ENCODE peak calls at places on chromosomes 11 and 22, in five cellular contexts. N is IMR-90, W is H1, Z is mesendoderm, P is mesenchymal stem cell. E is an unnamed sample.

GRCh38 chr11:66328036-66328306 is 8.3 kb downstream of the RIN1 start:
- DNase-seq in N (no peak), W (no peak), Z (no peak), P (no peak), E (no peak)

GRCh38 chr22:48084041-48084748 is 1321.7 kb downstream of the TBC1D22A start:
- DNase-seq in N (no peak), W (no peak), P (no peak), Z (peak), E (no peak)

GRCh38 chr11:128389461-128389976 is 197.8 kb downstream of the ETS1 start:
- DNase-seq in N (no peak), P (no peak), Z (no peak), W (no peak), E (no peak)

GRCh38 chr22:32317524-32317923 is 40.1 kb upstream of the RFPL3 start:
- DNase-seq in Z (no peak), N (no peak), P (no peak), W (no peak), E (no peak)

GRCh38 chr22:34587357-34588356 is 478.3 kb upstream of the ISX start:
- DNase-seq in P (no peak), W (no peak), N (no peak), Z (peak), E (no peak)

GRCh38 chr11:23688835-23689234 is 808.0 kb upstream of the LUZP2 start:
- DNase-seq in P (peak), N (peak), W (no peak), Z (peak), E (no peak)

GRCh38 chr11:65444314-65445051 is 21.9 kb downstream of the NEAT1 start:
- DNase-seq in Z (no peak), N (peak), W (no peak), P (peak), E (no peak)

GRCh38 chr11:112542479-112542878 is 281.8 kb upstream of the PLET1 start:
- DNase-seq in N (no peak), P (no peak), Z (no peak), W (no peak), E (no peak)

GRCh38 chr11:17989306-17989705 is 23.5 kb downstream of the SERGEF start:
- DNase-seq in P (no peak), W (no peak), Z (no peak), N (no peak), E (no peak)

GRCh38 chr11:22778642-22779041 is 51.0 kb downstream of the SVIP start:
- DNase-seq in Z (peak), P (no peak), W (no peak), N (no peak), E (no peak)

GRCh38 chr22:24386814-24387550 is 40.4 kb upstream of the ADORA2A start:
- DNase-seq in P (no peak), N (no peak), W (no peak), Z (no peak), E (no peak)

GRCh38 chr11:32817843-32818183 is 11.9 kb upstream of the PRRG4 start:
- DNase-seq in W (no peak), P (no peak), N (no peak), Z (no peak), E (no peak)

GRCh38 chr11:45724145-45724544 is 58.7 kb upstream of the CHST1 start:
- DNase-seq in P (no peak), W (no peak), N (no peak), Z (no peak), E (no peak)

GRCh38 chr11:6561288-6561687 is 42.1 kb downstream of the RRP8 start:
- DNase-seq in P (no peak), Z (no peak), N (no peak), W (no peak), E (no peak)

GRCh38 chr11:70420008-70420464 is 21.7 kb downstream of the CTTN start:
- DNase-seq in P (peak), N (peak), Z (no peak), W (no peak), E (no peak)

GRCh38 chr11:130209944-130210854 is 50.6 kb downstream of the ST14 start:
- DNase-seq in W (peak), N (no peak), Z (no peak), P (no peak), E (no peak)

GRCh38 chr11:64449381-64450167 is 90.6 kb downstream of the RPS6KA4 start:
- DNase-seq in P (peak), Z (peak), W (peak), N (peak), E (peak)

GRCh38 chr22:32949719-32950118 is 108.5 kb downstream of the SYN3 start:
- DNase-seq in P (peak), W (no peak), Z (peak), N (no peak), E (no peak)

DNA sequence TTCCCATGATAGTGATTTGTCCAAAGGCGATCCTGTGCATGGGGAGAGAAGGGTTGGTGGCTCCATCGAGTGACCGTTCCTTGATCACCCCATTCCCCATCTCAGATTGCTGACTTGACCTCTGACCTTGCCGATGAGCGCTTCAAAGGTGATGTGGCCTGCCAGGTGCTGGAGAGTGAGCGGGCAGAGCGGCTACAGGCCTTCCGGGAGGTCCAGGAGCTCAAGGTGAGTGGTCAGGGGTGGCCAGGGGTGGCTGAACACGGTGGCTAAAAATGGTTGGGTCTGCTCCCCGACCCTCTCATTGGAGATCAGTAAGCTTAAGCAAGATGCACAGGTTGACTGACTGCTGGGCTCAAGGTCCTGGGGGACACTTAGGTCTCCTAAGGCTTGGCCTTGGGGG is 148.7 kb downstream of the MYO18B start:
- DNase-seq in Z (no peak), W (no peak), P (no peak), N (no peak), E (no peak)
- H2BK5ac ChIP-seq in Z (no peak), W (no peak), P (no peak), N (no peak), E (no peak)

GRCh38 chr11:1868636-1869291 is 15.9 kb downstream of the LSP1 start:
- DNase-seq in P (no peak), N (no peak), W (no peak), Z (no peak), E (no peak)

GRCh38 chr11:1866776-1867175 is 13.9 kb downstream of the LSP1 start:
- DNase-seq in W (no peak), N (no peak), Z (no peak), P (no peak), E (no peak)

GRCh38 chr11:1867381-1867780 is 14.5 kb downstream of the LSP1 start:
- DNase-seq in P (no peak), N (no peak), Z (no peak), W (no peak), E (no peak)

GRCh38 chr11:1869427-1870325 is 16.8 kb downstream of the LSP1 start:
- DNase-seq in Z (no peak), W (no peak), P (no peak), N (no peak), E (no peak)

GRCh38 chr11:1868056-1868635 is 15.3 kb downstream of the LSP1 start:
- DNase-seq in Z (no peak), N (no peak), P (no peak), W (no peak), E (no peak)
- H3K9ac ChIP-seq in Z (no peak), N (no peak), P (peak), W (no peak), E (no peak)

GRCh38 chr11:11871991-11872401 is 30.2 kb downstream of the USP47 start:
- DNase-seq in P (no peak), W (no peak), N (no peak), Z (peak), E (no peak)

GRCh38 chr11:11880179-11880578 is 38.4 kb downstream of the USP47 start:
- DNase-seq in W (no peak), Z (no peak), N (no peak), P (no peak), E (no peak)

GRCh38 chr11:11876458-11876857 is 34.7 kb downstream of the USP47 start:
- DNase-seq in P (no peak), W (no peak), N (no peak), Z (peak), E (no peak)
- H3K18ac ChIP-seq in P (no peak), W (no peak), N (no peak), Z (no peak), E (no peak)

DNA sequence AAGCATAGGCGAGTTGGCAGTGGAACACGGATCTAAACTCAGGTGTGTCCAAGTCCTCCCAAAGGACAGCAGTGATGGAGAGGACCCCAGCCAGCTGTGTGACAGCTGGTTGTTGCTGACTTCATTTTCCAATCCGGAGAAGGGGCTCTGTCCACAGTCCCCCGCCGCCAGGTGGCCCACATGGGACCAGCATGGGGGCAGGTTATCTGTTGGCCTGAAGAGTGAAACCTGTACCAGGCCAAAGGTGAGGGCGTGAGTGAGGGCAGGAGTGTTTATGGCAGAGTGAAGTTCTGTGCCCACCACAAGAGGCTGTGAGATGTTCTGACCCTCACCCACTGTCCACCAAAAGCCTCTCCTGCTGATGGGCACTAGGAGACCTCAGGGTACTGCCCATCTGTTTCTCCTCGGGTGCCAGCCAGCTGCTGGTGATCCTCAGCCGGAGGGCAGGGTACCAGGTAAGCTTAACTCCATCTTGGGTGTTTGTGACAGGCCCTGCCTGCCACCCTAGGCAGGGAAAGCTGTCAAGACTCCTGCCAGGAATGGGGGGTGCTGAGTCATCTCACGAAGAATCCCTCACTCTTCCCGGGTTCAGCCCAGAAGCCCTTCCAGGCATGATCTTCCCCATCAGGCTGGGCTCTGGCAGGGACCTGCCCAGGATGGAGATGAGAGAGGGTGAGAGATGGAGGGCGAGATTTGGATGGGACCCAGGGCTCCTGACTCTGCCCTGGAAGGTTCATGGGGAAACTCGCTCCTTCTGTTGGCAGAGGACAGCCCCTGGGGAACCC is 15.5 kb upstream of the TAB1 start:
- DNase-seq in P (no peak), Z (no peak), N (peak), W (no peak), E (no peak)
- H2BK5ac ChIP-seq in P (no peak), Z (no peak), N (no peak), W (no peak), E (no peak)

DNA sequence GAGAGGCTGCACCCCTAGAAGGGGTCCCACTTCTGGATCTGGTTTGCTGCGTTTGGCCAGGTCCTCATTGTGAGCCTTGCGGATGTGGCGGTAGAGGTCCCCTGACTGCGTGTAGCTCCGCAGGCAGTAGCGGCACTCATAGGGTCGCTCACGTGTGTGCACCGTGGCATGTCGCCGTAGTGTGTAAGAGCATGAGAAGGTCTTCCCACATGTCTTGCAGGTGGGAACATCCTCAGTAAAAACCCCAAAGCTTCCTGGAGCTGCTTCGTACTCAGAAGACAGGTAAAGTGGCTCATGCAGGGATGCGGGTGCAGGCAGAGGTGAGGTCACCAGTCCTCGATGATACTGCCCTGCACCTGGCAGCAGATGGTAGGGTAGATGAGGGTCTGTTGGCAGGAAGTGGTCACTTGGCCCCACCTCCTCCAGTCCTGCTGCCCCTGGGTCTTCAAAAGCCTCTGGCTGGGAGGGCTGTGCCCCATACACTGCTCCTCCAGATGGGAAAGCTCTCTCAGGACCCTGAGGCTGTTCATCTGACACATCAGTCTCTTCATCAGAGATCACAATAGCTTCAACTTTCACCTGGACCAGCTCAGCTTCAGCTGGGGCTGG is 1.7 kb downstream of the ZBTB3 start:
- DNase-seq in W (no peak), Z (no peak), N (no peak), P (no peak), E (no peak)
- H3K9ac ChIP-seq in W (no peak), Z (no peak), N (no peak), P (no peak), E (no peak)

GRCh38 chr11:120061761-120062560 is 76.0 kb downstream of the TRIM29 start:
- DNase-seq in P (no peak), Z (peak), W (peak), N (no peak), E (peak)
- H3K18ac ChIP-seq in P (no peak), Z (no peak), W (peak), N (no peak), E (peak)

DNA sequence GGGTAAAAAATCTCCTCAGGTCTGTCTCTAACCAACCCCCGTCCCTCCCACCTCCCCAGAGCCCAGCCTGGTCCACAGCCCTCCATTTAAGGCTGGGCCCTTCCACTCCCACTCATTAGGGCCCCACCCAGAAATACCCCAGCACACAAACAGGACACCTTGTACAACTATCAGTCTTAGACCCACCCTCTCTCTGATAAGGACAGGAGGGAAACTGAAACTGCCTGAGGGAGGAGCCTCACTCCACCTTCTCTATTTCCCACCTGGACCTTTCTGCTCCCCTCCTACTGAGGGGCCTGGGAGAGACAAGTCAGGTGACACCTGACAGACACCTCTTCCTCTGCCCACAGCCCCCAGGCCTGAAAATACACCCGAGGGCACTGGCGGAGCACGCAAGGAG is 90.2 kb downstream of the PLEKHA7 start:
- DNase-seq in N (no peak), W (no peak), P (no peak), Z (peak), E (no peak)
- H2BK5ac ChIP-seq in N (no peak), W (no peak), P (no peak), Z (no peak), E (no peak)

DNA sequence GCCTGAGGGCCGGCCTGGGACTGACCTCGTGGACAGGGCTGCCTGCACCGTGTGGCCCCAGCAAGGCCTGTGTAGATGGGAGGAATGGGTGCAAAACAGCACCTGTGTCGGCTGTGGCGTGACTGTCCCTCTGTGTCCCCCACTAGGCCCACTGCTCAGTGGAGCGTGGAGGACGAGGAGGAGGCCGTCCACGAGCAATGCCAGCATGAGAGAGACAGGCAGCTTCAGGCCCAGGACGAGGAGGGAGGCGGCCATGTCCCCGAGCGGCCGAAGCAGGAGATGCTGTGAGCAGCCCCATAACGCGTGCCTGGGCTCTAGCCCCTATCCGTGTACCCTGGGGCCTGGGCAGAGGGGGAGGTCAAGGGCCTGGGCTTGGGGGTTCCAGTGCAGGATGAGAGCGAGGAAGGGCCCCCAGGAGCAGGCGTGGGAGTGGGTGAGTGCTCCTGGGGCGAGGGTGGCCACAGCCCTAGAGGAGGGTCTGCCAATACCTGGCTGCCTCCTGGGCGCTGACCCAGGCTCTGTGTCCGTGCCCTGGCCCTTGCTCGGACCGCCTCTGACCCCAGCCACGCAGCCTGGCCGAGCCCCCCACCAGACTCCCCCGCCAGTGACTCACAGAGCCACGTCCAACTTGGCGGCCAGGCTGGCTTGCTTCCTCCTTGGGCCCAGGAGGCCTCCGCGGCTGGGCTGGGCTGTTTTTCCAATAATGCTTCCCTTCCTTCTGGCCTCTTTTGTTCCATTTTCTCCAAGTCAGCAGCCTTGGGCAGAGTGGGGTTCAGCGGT is 11.6 kb downstream of the PRR33 start:
- DNase-seq in Z (no peak), N (no peak), P (peak), W (no peak), E (no peak)
- H3K9ac ChIP-seq in Z (no peak), N (no peak), P (peak), W (no peak), E (peak)

GRCh38 chr22:43005106-43005505 is 9.8 kb downstream of the PACSIN2 start:
- DNase-seq in N (no peak), P (peak), Z (no peak), W (no peak), E (no peak)

GRCh38 chr22:43002198-43002577 is 12.8 kb downstream of the PACSIN2 start:
- DNase-seq in N (peak), W (no peak), P (peak), Z (peak), E (no peak)

GRCh38 chr22:43006753-43007152 is 8.2 kb downstream of the PACSIN2 start:
- DNase-seq in W (no peak), N (no peak), P (no peak), Z (no peak), E (no peak)

GRCh38 chr22:43006016-43006505 is 8.9 kb downstream of the PACSIN2 start:
- DNase-seq in W (no peak), Z (no peak), N (no peak), P (no peak), E (no peak)

DNA sequence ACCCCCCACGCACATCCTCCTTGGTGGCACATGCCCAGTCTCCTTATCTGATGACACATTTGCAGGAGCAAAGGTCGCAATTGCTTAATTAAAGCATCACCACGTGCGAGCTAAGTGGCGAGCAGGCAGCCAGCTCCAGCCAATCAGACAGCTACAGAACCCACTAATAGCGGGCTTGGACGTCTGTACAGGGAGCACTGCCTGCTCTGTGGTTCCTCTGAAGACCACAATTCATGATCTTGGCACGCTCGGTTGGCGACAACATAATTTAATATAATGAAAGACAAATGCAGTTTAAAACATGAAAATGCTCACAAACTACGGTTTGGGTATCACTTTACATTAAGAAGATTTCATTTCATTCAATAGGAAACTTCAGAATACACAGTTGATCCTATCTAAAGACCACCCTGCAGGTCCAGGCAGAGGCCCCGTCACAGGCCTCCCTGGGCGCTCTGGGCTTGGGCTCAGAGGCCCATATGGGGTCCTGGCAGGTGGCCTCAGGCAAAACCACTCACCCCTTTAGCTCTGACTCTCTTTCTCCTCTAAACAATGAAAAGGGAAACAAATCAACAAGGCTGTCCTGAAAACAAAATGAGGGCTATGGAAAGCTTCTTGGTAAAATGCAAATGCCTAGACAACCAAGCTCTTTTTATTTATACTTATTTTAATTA is 10.4 kb downstream of the PACSIN2 start:
- DNase-seq in W (no peak), N (no peak), P (peak), Z (no peak), E (no peak)
- H3K18ac ChIP-seq in W (no peak), N (no peak), P (peak), Z (no peak), E (no peak)